ENCODE peak calls at places on chromosomes 11 and 22, in five cellular contexts. One of them, this sample, is unnamed.

GRCh38 chr22:26199665-26200064 is 30.4 kb downstream of the SEZ6L start:
- DNase-seq in HepG2: no peak
- DNase-seq in K562: no peak
- DNase-seq in H1: no peak
- DNase-seq in GM12878: no peak
- DNase-seq in this sample: no peak

GRCh38 chr11:17414317-17414737 is 25.9 kb upstream of the KCNJ11 start:
- DNase-seq in H1: no peak
- DNase-seq in K562: no peak
- DNase-seq in GM12878: no peak
- DNase-seq in HepG2: no peak
- DNase-seq in this sample: no peak

GRCh38 chr11:110525883-110526282 is 96.1 kb downstream of the FDX1 start:
- DNase-seq in HepG2: no peak
- DNase-seq in H1: no peak
- DNase-seq in K562: peak
- DNase-seq in GM12878: peak
- DNase-seq in this sample: no peak

GRCh38 chr11:24779791-24780190 is 282.9 kb downstream of the LUZP2 start:
- DNase-seq in GM12878: no peak
- DNase-seq in HepG2: no peak
- DNase-seq in K562: no peak
- DNase-seq in H1: no peak
- DNase-seq in this sample: no peak

GRCh38 chr22:49628351-49629023 is 199.2 kb downstream of the BRD1 start:
- DNase-seq in H1: no peak
- DNase-seq in GM12878: no peak
- DNase-seq in K562: no peak
- DNase-seq in HepG2: no peak
- DNase-seq in this sample: no peak

GRCh38 chr22:20186183-20186870 is 35.5 kb upstream of the CCDC188 start:
- DNase-seq in HepG2: peak
- DNase-seq in GM12878: no peak
- DNase-seq in H1: peak
- DNase-seq in K562: peak
- DNase-seq in this sample: no peak

GRCh38 chr11:123469586-123469985 is 39.5 kb downstream of the GRAMD1B start:
- DNase-seq in H1: no peak
- DNase-seq in HepG2: no peak
- DNase-seq in GM12878: no peak
- DNase-seq in K562: no peak
- DNase-seq in this sample: no peak

GRCh38 chr11:108241370-108242037 is 18.6 kb downstream of the ATM start:
- DNase-seq in HepG2: no peak
- DNase-seq in H1: no peak
- DNase-seq in K562: no peak
- DNase-seq in GM12878: no peak
- DNase-seq in this sample: no peak

GRCh38 chr11:94672636-94673035 is 95.5 kb upstream of the AMOTL1 start:
- DNase-seq in H1: no peak
- DNase-seq in K562: no peak
- DNase-seq in GM12878: no peak
- DNase-seq in HepG2: no peak
- DNase-seq in this sample: no peak

GRCh38 chr11:62433141-62433543 is 14.3 kb downstream of the SCGB1A1 start:
- DNase-seq in HepG2: no peak
- DNase-seq in GM12878: no peak
- DNase-seq in H1: no peak
- DNase-seq in K562: no peak
- DNase-seq in this sample: no peak

GRCh38 chr11:8207080-8208000 is 38.5 kb upstream of the RIC3 start:
- DNase-seq in HepG2: no peak
- DNase-seq in K562: no peak
- DNase-seq in GM12878: no peak
- DNase-seq in H1: no peak
- DNase-seq in this sample: no peak

GRCh38 chr11:126949066-126949945 is 51.3 kb downstream of the KIRREL3 start:
- DNase-seq in K562: no peak
- DNase-seq in H1: no peak
- DNase-seq in HepG2: no peak
- DNase-seq in GM12878: no peak
- DNase-seq in this sample: no peak

GRCh38 chr22:38835888-38836301 is 7.9 kb downstream of the NPTXR start:
- DNase-seq in GM12878: no peak
- DNase-seq in H1: no peak
- DNase-seq in K562: no peak
- DNase-seq in HepG2: no peak
- DNase-seq in this sample: no peak

GRCh38 chr22:44309137-44309536 is 3.6 kb downstream of the SHISAL1 start:
- DNase-seq in HepG2: no peak
- DNase-seq in K562: no peak
- DNase-seq in GM12878: no peak
- DNase-seq in H1: no peak
- DNase-seq in this sample: peak

GRCh38 chr11:66282468-66283455 is 4.8 kb downstream of the CNIH2 start:
- DNase-seq in HepG2: peak
- DNase-seq in K562: peak
- DNase-seq in H1: peak
- DNase-seq in GM12878: peak
- DNase-seq in this sample: peak

GRCh38 chr11:98155696-98156095 is 865.1 kb upstream of the CNTN5 start:
- DNase-seq in H1: no peak
- DNase-seq in GM12878: no peak
- DNase-seq in HepG2: no peak
- DNase-seq in K562: no peak
- DNase-seq in this sample: no peak

GRCh38 chr22:46557736-46558480 is 20.5 kb upstream of the CELSR1 start:
- DNase-seq in HepG2: no peak
- DNase-seq in K562: no peak
- DNase-seq in H1: no peak
- DNase-seq in GM12878: no peak
- DNase-seq in this sample: no peak

GRCh38 chr11:13329670-13330401 is 52.2 kb downstream of the BMAL1 start:
- DNase-seq in GM12878: no peak
- DNase-seq in HepG2: no peak
- DNase-seq in K562: no peak
- DNase-seq in H1: no peak
- DNase-seq in this sample: no peak

GRCh38 chr11:13336246-13336873 is 58.8 kb downstream of the BMAL1 start:
- DNase-seq in HepG2: no peak
- DNase-seq in GM12878: no peak
- DNase-seq in K562: no peak
- DNase-seq in H1: no peak
- DNase-seq in this sample: no peak

GRCh38 chr11:101862410-101863233 is 52.2 kb upstream of the CEP126 start:
- DNase-seq in GM12878: no peak
- DNase-seq in HepG2: peak
- DNase-seq in K562: no peak
- DNase-seq in H1: no peak
- DNase-seq in this sample: peak

GRCh38 chr11:69312418-69313399 is 18.8 kb downstream of the MYEOV start:
- DNase-seq in HepG2: no peak
- DNase-seq in K562: no peak
- DNase-seq in GM12878: no peak
- DNase-seq in H1: no peak
- DNase-seq in this sample: no peak

GRCh38 chr22:43182726-43183125 is 4.2 kb downstream of the TTLL12 start:
- DNase-seq in K562: no peak
- DNase-seq in H1: no peak
- DNase-seq in GM12878: no peak
- DNase-seq in HepG2: no peak
- DNase-seq in this sample: no peak

GRCh38 chr11:89405629-89406028 is 85.5 kb downstream of the NOX4 start:
- DNase-seq in HepG2: no peak
- DNase-seq in K562: no peak
- DNase-seq in GM12878: no peak
- DNase-seq in H1: no peak
- DNase-seq in this sample: peak

GRCh38 chr11:3106736-3107524 is 49.7 kb upstream of the CARS1 start:
- DNase-seq in K562: no peak
- DNase-seq in H1: no peak
- DNase-seq in GM12878: no peak
- DNase-seq in HepG2: no peak
- DNase-seq in this sample: no peak

GRCh38 chr11:61025819-61026120 is 54.3 kb downstream of the CD6 start:
- DNase-seq in GM12878: no peak
- DNase-seq in H1: no peak
- DNase-seq in K562: no peak
- DNase-seq in HepG2: no peak
- DNase-seq in this sample: no peak

GRCh38 chr22:32333769-32334639 is 23.7 kb upstream of the RFPL3 start:
- DNase-seq in GM12878: no peak
- DNase-seq in K562: no peak
- DNase-seq in H1: no peak
- DNase-seq in HepG2: no peak
- DNase-seq in this sample: no peak

GRCh38 chr22:31291716-31292644 is at the start of gene PIK3IP1:
- DNase-seq in K562: peak
- DNase-seq in H1: peak
- DNase-seq in GM12878: peak
- DNase-seq in HepG2: peak
- DNase-seq in this sample: peak
- TF ChIP-seq POLR2A in K562: no peak
- TF ChIP-seq POLR2A in H1: peak
- TF ChIP-seq POLR2A in GM12878: peak
- TF ChIP-seq POLR2A in HepG2: peak
- TF ChIP-seq POLR2A in this sample: no peak

GRCh38 chr11:68037481-68038225 is 1.2 kb upstream of the TCIRG1 start:
- DNase-seq in HepG2: no peak
- DNase-seq in H1: no peak
- DNase-seq in GM12878: no peak
- DNase-seq in K562: no peak
- DNase-seq in this sample: no peak
- TF ChIP-seq SRF in HepG2: no peak
- TF ChIP-seq SRF in H1: no peak
- TF ChIP-seq SRF in GM12878: no peak
- TF ChIP-seq SRF in K562: no peak
- TF ChIP-seq SRF in this sample: no peak

GRCh38 chr11:92329137-92329536 is 104.5 kb downstream of the FAT3 start:
- DNase-seq in HepG2: no peak
- DNase-seq in GM12878: no peak
- DNase-seq in H1: no peak
- DNase-seq in K562: no peak
- DNase-seq in this sample: no peak

GRCh38 chr11:92329644-92330043 is 105.0 kb downstream of the FAT3 start:
- DNase-seq in H1: no peak
- DNase-seq in GM12878: no peak
- DNase-seq in K562: no peak
- DNase-seq in HepG2: no peak
- DNase-seq in this sample: no peak

GRCh38 chr11:92322225-92322624 is 97.6 kb downstream of the FAT3 start:
- DNase-seq in HepG2: no peak
- DNase-seq in H1: no peak
- DNase-seq in K562: no peak
- DNase-seq in GM12878: no peak
- DNase-seq in this sample: no peak

GRCh38 chr11:92325416-92325815 is 100.8 kb downstream of the FAT3 start:
- DNase-seq in K562: no peak
- DNase-seq in H1: no peak
- DNase-seq in GM12878: no peak
- DNase-seq in HepG2: no peak
- DNase-seq in this sample: no peak

DNA sequence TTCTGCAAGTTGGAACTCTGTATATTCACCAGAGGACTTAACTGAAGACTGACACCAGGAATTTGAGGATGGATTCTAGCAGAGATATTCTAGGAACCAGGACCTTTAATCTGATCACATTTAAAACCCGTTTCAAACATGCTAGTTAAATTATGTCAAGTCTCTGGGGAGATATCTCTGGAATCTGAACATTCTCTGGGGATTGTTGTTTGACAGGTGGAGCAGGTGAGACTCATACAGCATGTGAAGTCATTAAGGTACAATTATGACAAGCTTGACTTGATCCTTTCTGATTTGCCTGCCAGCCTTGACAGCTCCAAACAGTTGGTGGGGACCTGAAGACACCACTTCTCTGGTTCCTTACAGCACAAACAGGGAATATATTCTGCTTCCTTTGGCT is 100.3 kb downstream of the FAT3 start:
- DNase-seq in H1: no peak
- DNase-seq in GM12878: no peak
- DNase-seq in K562: no peak
- DNase-seq in HepG2: no peak
- DNase-seq in this sample: no peak
- TF ChIP-seq MAX in H1: no peak
- TF ChIP-seq MAX in GM12878: no peak
- TF ChIP-seq MAX in K562: no peak
- TF ChIP-seq MAX in HepG2: no peak
- TF ChIP-seq MAX in this sample: no peak

GRCh38 chr11:118915941-118916841 is 9.5 kb downstream of the BCL9L start:
- DNase-seq in HepG2: no peak
- DNase-seq in H1: no peak
- DNase-seq in K562: no peak
- DNase-seq in GM12878: no peak
- DNase-seq in this sample: no peak

GRCh38 chr11:118917488-118918127 is 8.1 kb downstream of the BCL9L start:
- DNase-seq in H1: no peak
- DNase-seq in HepG2: peak
- DNase-seq in K562: no peak
- DNase-seq in GM12878: no peak
- DNase-seq in this sample: no peak

GRCh38 chr11:118918686-118919280 is 6.9 kb downstream of the BCL9L start:
- DNase-seq in H1: no peak
- DNase-seq in HepG2: no peak
- DNase-seq in K562: no peak
- DNase-seq in GM12878: no peak
- DNase-seq in this sample: no peak

GRCh38 chr11:118916842-118917388 is 8.8 kb downstream of the BCL9L start:
- DNase-seq in K562: no peak
- DNase-seq in GM12878: no peak
- DNase-seq in HepG2: peak
- DNase-seq in H1: no peak
- DNase-seq in this sample: no peak

GRCh38 chr11:118918128-118918685 is 7.5 kb downstream of the BCL9L start:
- DNase-seq in HepG2: peak
- DNase-seq in GM12878: no peak
- DNase-seq in K562: peak
- DNase-seq in H1: no peak
- DNase-seq in this sample: no peak
- TF ChIP-seq POLR2A in HepG2: no peak
- TF ChIP-seq POLR2A in GM12878: no peak
- TF ChIP-seq POLR2A in K562: peak
- TF ChIP-seq POLR2A in H1: no peak
- TF ChIP-seq POLR2A in this sample: no peak

DNA sequence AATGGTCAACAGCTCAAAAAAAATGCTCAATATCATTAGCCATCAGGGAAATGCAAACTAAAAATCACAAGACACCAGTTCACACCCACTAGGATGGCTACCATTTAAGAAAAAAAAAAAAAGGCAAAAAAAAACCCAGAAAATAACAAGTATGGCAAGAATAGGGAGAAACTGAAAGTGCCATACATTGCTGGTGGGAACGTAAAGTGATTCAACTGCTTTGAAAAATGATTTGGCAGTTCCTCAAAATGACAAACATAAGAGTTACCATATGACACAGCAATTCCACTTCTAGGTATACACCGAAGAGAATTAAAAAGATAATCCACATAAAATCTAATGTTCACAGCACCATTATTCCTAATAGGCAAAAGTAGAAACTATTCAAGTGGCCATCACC is 47.5 kb downstream of the PICALM start:
- DNase-seq in GM12878: peak
- DNase-seq in K562: no peak
- DNase-seq in HepG2: no peak
- DNase-seq in H1: no peak
- DNase-seq in this sample: no peak
- TF ChIP-seq SRF in GM12878: no peak
- TF ChIP-seq SRF in K562: no peak
- TF ChIP-seq SRF in HepG2: no peak
- TF ChIP-seq SRF in H1: no peak
- TF ChIP-seq SRF in this sample: no peak